ENCODE peak calls at places on chromosomes 2 and 18, in six cellular contexts. K is adrenal gland, H is K562, Q is A549, N is IMR-90, U is stomach. X is an unnamed sample. For H3K4me1, the result is how much of the 10 kb centered on the place peaks cover.

GRCh38 chr18:67232991-67233390 is 283.5 kb downstream of the DSEL start:
- DNase-seq in K (no peak), H (no peak), Q (no peak), N (no peak), U (no peak), X (no peak)

GRCh38 chr2:237901932-237902846 is 42.8 kb downstream of the RAMP1 start:
- DNase-seq in K (no peak), H (no peak), Q (no peak), N (no peak), U (no peak), X (no peak)

GRCh38 chr2:235378261-235378660 is 115.6 kb upstream of the AGAP1 start:
- DNase-seq in K (no peak), H (no peak), Q (peak), N (peak), U (no peak), X (no peak)

GRCh38 chr2:366706-367105 is 78.8 kb upstream of the ALKAL2 start:
- DNase-seq in K (no peak), H (no peak), Q (no peak), N (no peak), U (no peak), X (no peak)

GRCh38 chr2:214376631-214377624 is 33.9 kb upstream of the VWC2L start:
- DNase-seq in K (no peak), H (no peak), Q (no peak), N (peak), U (no peak), X (no peak)

GRCh38 chr2:41737888-41738287 is 309.9 kb upstream of the PKDCC start:
- DNase-seq in K (no peak), H (no peak), Q (no peak), N (no peak), U (no peak), X (no peak)

GRCh38 chr2:214382229-214382628 is 28.6 kb upstream of the VWC2L start:
- DNase-seq in K (no peak), H (no peak), Q (no peak), N (peak), U (no peak), X (no peak)

GRCh38 chr2:239259603-239260298 is 141.1 kb downstream of the HDAC4 start:
- DNase-seq in K (peak), H (no peak), Q (no peak), N (no peak), U (peak), X (no peak)

GRCh38 chr18:77366725-77367641 is 117.3 kb downstream of the GALR1 start:
- DNase-seq in K (no peak), H (no peak), Q (peak), N (no peak), U (no peak), X (no peak)

GRCh38 chr18:525066-525797 is 24.7 kb upstream of the COLEC12 start:
- DNase-seq in K (no peak), H (no peak), Q (no peak), N (peak), U (no peak), X (no peak)

GRCh38 chr2:74822771-74823283 is 11.1 kb upstream of the HK2 start:
- DNase-seq in K (no peak), H (no peak), Q (no peak), N (no peak), U (no peak), X (no peak)

GRCh38 chr18:35861367-35862114 is 110.9 kb upstream of the RMP24 start:
- DNase-seq in K (no peak), H (no peak), Q (no peak), N (no peak), U (no peak), X (no peak)

GRCh38 chr18:66993492-66993891 is 389.6 kb upstream of the CDH19 start:
- DNase-seq in K (no peak), H (no peak), Q (peak), N (no peak), U (no peak), X (no peak)

GRCh38 chr18:32360682-32361345 is 109.9 kb downstream of the GAREM1 start:
- DNase-seq in K (no peak), H (no peak), Q (no peak), N (no peak), U (no peak), X (no peak)

GRCh38 chr2:199903111-199903510 is 8.0 kb upstream of the C2orf69 start:
- DNase-seq in K (no peak), H (no peak), Q (no peak), N (no peak), U (no peak), X (no peak)

GRCh38 chr2:165593081-165593480 is 123.6 kb downstream of the CSRNP3 start:
- DNase-seq in K (no peak), H (no peak), Q (no peak), N (no peak), U (no peak), X (no peak)

GRCh38 chr18:50369672-50370071 is 5.2 kb upstream of the SKA1 start:
- DNase-seq in K (no peak), H (no peak), Q (no peak), N (no peak), U (no peak), X (no peak)

GRCh38 chr18:62505669-62506494 is 16.9 kb upstream of the ZCCHC2 start:
- DNase-seq in K (no peak), H (no peak), Q (no peak), N (no peak), U (no peak), X (no peak)

GRCh38 chr2:20415511-20415918 is 31.4 kb upstream of the RHOB start:
- DNase-seq in K (no peak), H (no peak), Q (peak), N (no peak), U (no peak), X (no peak)

GRCh38 chr2:27303093-27304025 is 4.9 kb downstream of the UCN start:
- DNase-seq in K (peak), H (peak), Q (peak), N (peak), U (peak), X (peak)

GRCh38 chr2:47534179-47534919 is 131.4 kb downstream of the MSH2 start:
- DNase-seq in K (peak), H (peak), Q (peak), N (peak), U (no peak), X (no peak)

GRCh38 chr18:10003866-10004265 is 90.0 kb downstream of the VAPA start:
- DNase-seq in K (no peak), H (no peak), Q (no peak), N (no peak), U (no peak), X (no peak)

GRCh38 chr2:100730290-100730868 is 89.6 kb upstream of the NPAS2 start:
- DNase-seq in K (peak), H (peak), Q (peak), N (peak), U (peak), X (peak)

GRCh38 chr18:78774741-78775141 is 204.9 kb upstream of the SALL3 start:
- DNase-seq in K (no peak), H (no peak), Q (no peak), N (no peak), U (peak), X (no peak)

GRCh38 chr2:234355052-234355720 is 141.7 kb downstream of the ARL4C start:
- DNase-seq in K (no peak), H (no peak), Q (no peak), N (no peak), U (no peak), X (no peak)

GRCh38 chr18:5527603-5528002 is 16.2 kb downstream of the EPB41L3 start:
- DNase-seq in K (peak), H (no peak), Q (no peak), N (peak), U (no peak), X (no peak)

GRCh38 chr18:49907346-49907929 is 94.1 kb upstream of the ACAA2 start:
- DNase-seq in K (no peak), H (no peak), Q (no peak), N (no peak), U (no peak), X (no peak)

GRCh38 chr18:24910217-24910616 is 441.7 kb downstream of the ZNF521 start:
- DNase-seq in K (no peak), H (no peak), Q (no peak), N (peak), U (no peak), X (no peak)

GRCh38 chr2:37983719-37984118 is 58.6 kb downstream of the RMDN2 start:
- DNase-seq in K (no peak), H (no peak), Q (no peak), N (no peak), U (no peak), X (no peak)

DNA sequence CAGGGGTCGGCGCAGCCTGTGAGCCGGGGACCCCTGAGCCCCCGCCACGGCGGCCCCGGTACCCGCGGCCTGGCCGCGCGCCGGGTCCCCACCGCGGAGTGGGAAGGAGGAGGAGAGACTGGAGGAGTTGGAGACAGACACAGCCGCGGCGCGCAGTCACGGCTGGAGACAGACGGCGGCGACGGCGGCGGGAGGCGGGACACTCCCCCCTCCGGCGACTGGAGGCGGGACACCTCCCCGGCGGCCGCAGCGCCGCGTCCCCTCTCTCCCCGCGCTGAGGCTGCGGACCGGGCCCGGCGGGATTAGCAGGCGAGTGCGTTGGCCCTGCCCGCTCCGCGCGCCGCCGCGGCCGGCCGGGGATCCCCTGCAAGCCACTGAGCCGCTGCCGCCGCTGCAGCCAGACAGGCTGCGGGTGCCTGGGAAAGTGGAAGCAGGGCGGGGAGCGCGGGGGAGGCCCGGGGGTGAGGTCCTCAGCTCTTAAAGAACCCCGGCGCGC is 1.0 kb upstream of the LDLRAD4 start:
- DNase-seq in K (peak), H (peak), Q (peak), N (peak), U (peak), X (no peak)
- TF ChIP-seq POLR2A in K (peak), H (no peak), Q (no peak), N (no peak), U (no peak), X (no peak)

GRCh38 chr2:30237346-30238142 is 6.2 kb downstream of the LBH start:
- DNase-seq in K (no peak), H (no peak), Q (no peak), N (no peak), U (no peak), X (no peak)
- H3K4me1 ChIP-seq in K (under half), H (under half), Q (half or more), N (under half), U (under half), X (under half)

DNA sequence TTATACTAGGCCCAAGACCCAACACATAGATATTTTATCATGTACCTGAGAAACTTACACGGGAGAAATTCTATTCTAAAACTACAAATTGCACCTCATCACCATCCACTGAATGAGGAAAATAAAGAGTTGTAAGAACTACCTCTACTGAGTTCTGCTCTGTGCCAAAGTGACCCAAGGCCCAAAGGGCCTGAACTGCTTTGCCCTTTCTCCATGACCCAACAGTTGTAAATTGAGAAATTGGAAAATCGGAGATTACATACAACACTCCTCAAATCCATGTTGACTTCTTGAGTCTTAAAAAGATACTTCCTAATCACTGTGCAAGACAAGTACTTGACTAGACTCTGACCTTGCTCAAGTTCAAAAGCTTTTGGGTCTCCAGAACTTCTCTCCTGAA is 8.8 kb downstream of the NR4A2 start:
- DNase-seq in K (no peak), H (no peak), Q (no peak), N (no peak), U (no peak), X (no peak)
- TF ChIP-seq POLR2A in K (no peak), H (no peak), Q (no peak), N (peak), U (no peak), X (no peak)

GRCh38 chr18:34648269-34648668 is 61.8 kb upstream of the DTNA start:
- DNase-seq in K (no peak), H (no peak), Q (no peak), N (no peak), U (no peak), X (no peak)

GRCh38 chr18:34650121-34650545 is 60.0 kb upstream of the DTNA start:
- DNase-seq in K (no peak), H (no peak), Q (no peak), N (peak), U (no peak), X (no peak)

GRCh38 chr18:34655131-34655530 is 55.0 kb upstream of the DTNA start:
- DNase-seq in K (no peak), H (no peak), Q (no peak), N (no peak), U (no peak), X (no peak)

GRCh38 chr18:34649072-34649471 is 61.0 kb upstream of the DTNA start:
- DNase-seq in K (no peak), H (no peak), Q (no peak), N (peak), U (no peak), X (no peak)

GRCh38 chr18:34651586-34652369 is 58.3 kb upstream of the DTNA start:
- DNase-seq in K (no peak), H (no peak), Q (no peak), N (no peak), U (no peak), X (no peak)
- H3K4me1 ChIP-seq in K (under half), H (under half), Q (under half), N (under half), U (under half), X (under half)

X was measured in HCT116.